ENCODE peak calls at places on chromosomes 16 and 17, in four cellular contexts. One of them, this sample, is unnamed.

GRCh38 chr16:65123846-65124513 is 2.1 kb upstream of the CDH11 start:
- DNase-seq in CD8-positive, alpha-beta memory T cell: no peak
- DNase-seq in stimulated activated CD8-positive, alpha-beta memory T cell treated with anti-CD3 and anti-CD28 coated beads, Interleukin-4, amount 100 ng/mL, for 1 hour: no peak
- DNase-seq in HTR-8/SVneo: no peak
- DNase-seq in this sample: no peak

GRCh38 chr17:79842656-79843474 is 3.6 kb upstream of the CBX4 start:
- DNase-seq in CD8-positive, alpha-beta memory T cell: no peak
- DNase-seq in HTR-8/SVneo: no peak
- DNase-seq in stimulated activated CD8-positive, alpha-beta memory T cell treated with anti-CD3 and anti-CD28 coated beads, Interleukin-4, amount 100 ng/mL, for 1 hour: no peak
- DNase-seq in this sample: no peak

GRCh38 chr16:89200124-89200849 is at the start of gene SLC22A31:
- DNase-seq in stimulated activated CD8-positive, alpha-beta memory T cell treated with anti-CD3 and anti-CD28 coated beads, Interleukin-4, amount 100 ng/mL, for 1 hour: no peak
- DNase-seq in CD8-positive, alpha-beta memory T cell: no peak
- DNase-seq in HTR-8/SVneo: no peak
- DNase-seq in this sample: no peak

GRCh38 chr17:57588086-57588485 is 157.0 kb downstream of the CCDC182 start:
- DNase-seq in stimulated activated CD8-positive, alpha-beta memory T cell treated with anti-CD3 and anti-CD28 coated beads, Interleukin-4, amount 100 ng/mL, for 1 hour: no peak
- DNase-seq in CD8-positive, alpha-beta memory T cell: no peak
- DNase-seq in HTR-8/SVneo: no peak
- DNase-seq in this sample: no peak

GRCh38 chr16:73572135-73572534 is 524.2 kb upstream of the ZFHX3 start:
- DNase-seq in stimulated activated CD8-positive, alpha-beta memory T cell treated with anti-CD3 and anti-CD28 coated beads, Interleukin-4, amount 100 ng/mL, for 1 hour: no peak
- DNase-seq in CD8-positive, alpha-beta memory T cell: no peak
- DNase-seq in HTR-8/SVneo: no peak
- DNase-seq in this sample: peak

GRCh38 chr16:51433597-51433996 is 282.5 kb upstream of the SALL1 start:
- DNase-seq in HTR-8/SVneo: no peak
- DNase-seq in CD8-positive, alpha-beta memory T cell: no peak
- DNase-seq in stimulated activated CD8-positive, alpha-beta memory T cell treated with anti-CD3 and anti-CD28 coated beads, Interleukin-4, amount 100 ng/mL, for 1 hour: no peak
- DNase-seq in this sample: no peak

GRCh38 chr16:35692824-35693223 is 2233.4 kb downstream of the TP53TG3F start:
- DNase-seq in stimulated activated CD8-positive, alpha-beta memory T cell treated with anti-CD3 and anti-CD28 coated beads, Interleukin-4, amount 100 ng/mL, for 1 hour: no peak
- DNase-seq in HTR-8/SVneo: no peak
- DNase-seq in CD8-positive, alpha-beta memory T cell: no peak
- DNase-seq in this sample: no peak

GRCh38 chr17:67575325-67575724 is 142.4 kb upstream of the NOL11 start:
- DNase-seq in CD8-positive, alpha-beta memory T cell: no peak
- DNase-seq in HTR-8/SVneo: no peak
- DNase-seq in stimulated activated CD8-positive, alpha-beta memory T cell treated with anti-CD3 and anti-CD28 coated beads, Interleukin-4, amount 100 ng/mL, for 1 hour: no peak
- DNase-seq in this sample: no peak

GRCh38 chr16:70252355-70252988 is 732 bp upstream of the EXOSC6 start:
- DNase-seq in HTR-8/SVneo: no peak
- DNase-seq in CD8-positive, alpha-beta memory T cell: no peak
- DNase-seq in stimulated activated CD8-positive, alpha-beta memory T cell treated with anti-CD3 and anti-CD28 coated beads, Interleukin-4, amount 100 ng/mL, for 1 hour: no peak
- DNase-seq in this sample: peak

GRCh38 chr17:57068222-57068658 is 16.8 kb upstream of the AKAP1 start:
- DNase-seq in stimulated activated CD8-positive, alpha-beta memory T cell treated with anti-CD3 and anti-CD28 coated beads, Interleukin-4, amount 100 ng/mL, for 1 hour: no peak
- DNase-seq in HTR-8/SVneo: peak
- DNase-seq in CD8-positive, alpha-beta memory T cell: no peak
- DNase-seq in this sample: no peak

GRCh38 chr17:7292194-7292593 is 2.2 kb downstream of the YBX2 start:
- DNase-seq in CD8-positive, alpha-beta memory T cell: no peak
- DNase-seq in stimulated activated CD8-positive, alpha-beta memory T cell treated with anti-CD3 and anti-CD28 coated beads, Interleukin-4, amount 100 ng/mL, for 1 hour: no peak
- DNase-seq in HTR-8/SVneo: no peak
- DNase-seq in this sample: no peak

GRCh38 chr17:78159575-78160158 is 8.7 kb upstream of the SYNGR2 start:
- DNase-seq in CD8-positive, alpha-beta memory T cell: no peak
- DNase-seq in HTR-8/SVneo: no peak
- DNase-seq in stimulated activated CD8-positive, alpha-beta memory T cell treated with anti-CD3 and anti-CD28 coated beads, Interleukin-4, amount 100 ng/mL, for 1 hour: no peak
- DNase-seq in this sample: no peak

GRCh38 chr17:62392908-62393307 is 12.6 kb downstream of the EFCAB3 start:
- DNase-seq in stimulated activated CD8-positive, alpha-beta memory T cell treated with anti-CD3 and anti-CD28 coated beads, Interleukin-4, amount 100 ng/mL, for 1 hour: no peak
- DNase-seq in HTR-8/SVneo: no peak
- DNase-seq in CD8-positive, alpha-beta memory T cell: no peak
- DNase-seq in this sample: no peak

GRCh38 chr17:58233547-58233946 is 4.8 kb upstream of the LPO start:
- DNase-seq in HTR-8/SVneo: no peak
- DNase-seq in CD8-positive, alpha-beta memory T cell: no peak
- DNase-seq in stimulated activated CD8-positive, alpha-beta memory T cell treated with anti-CD3 and anti-CD28 coated beads, Interleukin-4, amount 100 ng/mL, for 1 hour: no peak
- DNase-seq in this sample: no peak

GRCh38 chr17:8408371-8408770 is 10.7 kb upstream of the RNF222 start:
- DNase-seq in HTR-8/SVneo: no peak
- DNase-seq in stimulated activated CD8-positive, alpha-beta memory T cell treated with anti-CD3 and anti-CD28 coated beads, Interleukin-4, amount 100 ng/mL, for 1 hour: no peak
- DNase-seq in CD8-positive, alpha-beta memory T cell: no peak
- DNase-seq in this sample: no peak

GRCh38 chr16:66467611-66468010 is 40.5 kb downstream of the BEAN1 start:
- DNase-seq in HTR-8/SVneo: no peak
- DNase-seq in stimulated activated CD8-positive, alpha-beta memory T cell treated with anti-CD3 and anti-CD28 coated beads, Interleukin-4, amount 100 ng/mL, for 1 hour: no peak
- DNase-seq in CD8-positive, alpha-beta memory T cell: no peak
- DNase-seq in this sample: no peak

GRCh38 chr17:3695129-3695722 is 729 bp downstream of the P2RX5 start:
- DNase-seq in HTR-8/SVneo: no peak
- DNase-seq in stimulated activated CD8-positive, alpha-beta memory T cell treated with anti-CD3 and anti-CD28 coated beads, Interleukin-4, amount 100 ng/mL, for 1 hour: no peak
- DNase-seq in CD8-positive, alpha-beta memory T cell: no peak
- DNase-seq in this sample: no peak

GRCh38 chr17:8532021-8532420 is 96.3 kb downstream of the NDEL1 start:
- DNase-seq in stimulated activated CD8-positive, alpha-beta memory T cell treated with anti-CD3 and anti-CD28 coated beads, Interleukin-4, amount 100 ng/mL, for 1 hour: no peak
- DNase-seq in CD8-positive, alpha-beta memory T cell: no peak
- DNase-seq in HTR-8/SVneo: no peak
- DNase-seq in this sample: peak

GRCh38 chr16:75206749-75207451 is at the start of gene CTRB2:
- DNase-seq in CD8-positive, alpha-beta memory T cell: no peak
- DNase-seq in HTR-8/SVneo: no peak
- DNase-seq in stimulated activated CD8-positive, alpha-beta memory T cell treated with anti-CD3 and anti-CD28 coated beads, Interleukin-4, amount 100 ng/mL, for 1 hour: no peak
- DNase-seq in this sample: no peak

GRCh38 chr17:56718515-56718914 is 115.2 kb downstream of the C17orf67 start:
- DNase-seq in HTR-8/SVneo: no peak
- DNase-seq in CD8-positive, alpha-beta memory T cell: no peak
- DNase-seq in stimulated activated CD8-positive, alpha-beta memory T cell treated with anti-CD3 and anti-CD28 coated beads, Interleukin-4, amount 100 ng/mL, for 1 hour: no peak
- DNase-seq in this sample: no peak

GRCh38 chr17:61286449-61286848 is 113.2 kb upstream of the TBX2 start:
- DNase-seq in stimulated activated CD8-positive, alpha-beta memory T cell treated with anti-CD3 and anti-CD28 coated beads, Interleukin-4, amount 100 ng/mL, for 1 hour: no peak
- DNase-seq in CD8-positive, alpha-beta memory T cell: no peak
- DNase-seq in HTR-8/SVneo: no peak
- DNase-seq in this sample: no peak

GRCh38 chr16:48330133-48330846 is 54.9 kb downstream of the SIAH1 start:
- DNase-seq in stimulated activated CD8-positive, alpha-beta memory T cell treated with anti-CD3 and anti-CD28 coated beads, Interleukin-4, amount 100 ng/mL, for 1 hour: no peak
- DNase-seq in HTR-8/SVneo: no peak
- DNase-seq in CD8-positive, alpha-beta memory T cell: no peak
- DNase-seq in this sample: no peak

GRCh38 chr17:29243792-29244191 is 2.9 kb upstream of the CRYBA1 start:
- DNase-seq in HTR-8/SVneo: no peak
- DNase-seq in stimulated activated CD8-positive, alpha-beta memory T cell treated with anti-CD3 and anti-CD28 coated beads, Interleukin-4, amount 100 ng/mL, for 1 hour: no peak
- DNase-seq in CD8-positive, alpha-beta memory T cell: no peak
- DNase-seq in this sample: no peak

GRCh38 chr16:67428146-67428731 is 2.7 kb upstream of the HSD11B2 start:
- DNase-seq in CD8-positive, alpha-beta memory T cell: peak
- DNase-seq in HTR-8/SVneo: peak
- DNase-seq in stimulated activated CD8-positive, alpha-beta memory T cell treated with anti-CD3 and anti-CD28 coated beads, Interleukin-4, amount 100 ng/mL, for 1 hour: no peak
- DNase-seq in this sample: peak